ENCODE peak calls at places on chromosomes 5 and 9, in five cellular contexts. G, W, D, I and A are unnamed samples. For H3K27me3, the result is how much of the 10 kb centered on the place peaks cover.

GRCh38 chr5:40204157-40204556 is 475.6 kb upstream of the PTGER4 start:
- DNase-seq in G (no peak), W (no peak), D (no peak), I (no peak), A (no peak)

GRCh38 chr5:158174918-158175663 is 316.1 kb upstream of the CLINT1 start:
- DNase-seq in G (peak), W (peak), D (peak), I (no peak), A (peak)

GRCh38 chr5:178651046-178651810 is 24.4 kb upstream of the CLK4 start:
- DNase-seq in G (peak), W (peak), D (no peak), I (peak), A (peak)

GRCh38 chr9:115262477-115262876 is 144.5 kb upstream of the TNC start:
- DNase-seq in G (peak), W (peak), D (no peak), I (peak), A (peak)

GRCh38 chr9:107809859-107810492 is 320.4 kb upstream of the KLF4 start:
- DNase-seq in G (peak), W (peak), D (no peak), I (peak), A (no peak)

GRCh38 chr5:145294321-145294720 is 540.8 kb downstream of the PRELID2 start:
- DNase-seq in G (no peak), W (peak), D (no peak), I (no peak), A (peak)

GRCh38 chr9:2320126-2320525 is 301.5 kb upstream of the VLDLR start:
- DNase-seq in G (no peak), W (no peak), D (no peak), I (no peak), A (no peak)

GRCh38 chr9:95383198-95383673 is 65.7 kb upstream of the FANCC start:
- DNase-seq in G (peak), W (peak), D (no peak), I (peak), A (peak)

GRCh38 chr5:112583166-112583565 is 154.5 kb upstream of the APC start:
- DNase-seq in G (no peak), W (no peak), D (no peak), I (no peak), A (no peak)

GRCh38 chr9:36163049-36163839 is 5.9 kb upstream of the CCIN start:
- DNase-seq in G (peak), W (no peak), D (peak), I (no peak), A (peak)

GRCh38 chr9:130927995-130928900 is 10.8 kb downstream of the FIBCD1 start:
- DNase-seq in G (peak), W (peak), D (no peak), I (peak), A (peak)

GRCh38 chr9:136326061-136326776 is 1.1 kb upstream of the GPSM1 start:
- DNase-seq in G (peak), W (no peak), D (peak), I (no peak), A (peak)

GRCh38 chr5:109412981-109413402 is 3.2 kb upstream of the PJA2 start:
- DNase-seq in G (peak), W (no peak), D (no peak), I (no peak), A (no peak)

GRCh38 chr5:102921341-102922047 is 166.4 kb downstream of the PAM start:
- DNase-seq in G (no peak), W (no peak), D (no peak), I (no peak), A (peak)

DNA sequence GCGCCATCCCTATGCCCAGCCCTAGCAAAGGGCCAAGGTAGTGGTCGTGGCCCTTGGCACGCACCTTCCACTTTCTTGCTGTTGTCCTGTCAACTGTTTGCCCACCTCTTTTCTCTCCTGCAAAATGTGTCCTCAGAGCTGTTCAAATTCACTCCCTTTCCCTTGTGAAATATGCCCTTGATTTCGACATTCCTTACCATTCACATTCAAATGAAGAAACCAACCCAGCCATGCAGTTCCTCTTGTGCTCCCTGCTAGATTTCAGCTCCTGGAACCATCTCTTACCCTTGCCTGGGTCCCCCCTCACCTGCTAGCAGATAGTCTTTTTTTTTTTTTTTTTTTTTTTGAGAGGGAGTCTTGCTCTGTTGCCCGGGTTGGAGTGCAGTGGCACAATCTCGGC is 19.6 kb upstream of the HRH2 start:
- DNase-seq in G (no peak), W (no peak), D (peak), I (no peak), A (no peak)
- H3K27me3 ChIP-seq in G (under half), W (under half), D (under half), I (under half), A (under half)

GRCh38 chr9:135303280-135303647 is 176.3 kb upstream of the PPP1R26 start:
- DNase-seq in G (no peak), W (no peak), D (no peak), I (no peak), A (no peak)

GRCh38 chr9:135303865-135304499 is 175.6 kb upstream of the PPP1R26 start:
- DNase-seq in G (no peak), W (no peak), D (no peak), I (no peak), A (no peak)

GRCh38 chr9:135300346-135301141 is 179.0 kb upstream of the PPP1R26 start:
- DNase-seq in G (no peak), W (no peak), D (no peak), I (no peak), A (no peak)

GRCh38 chr9:135301271-135302263 is 178.0 kb upstream of the PPP1R26 start:
- DNase-seq in G (no peak), W (no peak), D (no peak), I (no peak), A (no peak)

DNA sequence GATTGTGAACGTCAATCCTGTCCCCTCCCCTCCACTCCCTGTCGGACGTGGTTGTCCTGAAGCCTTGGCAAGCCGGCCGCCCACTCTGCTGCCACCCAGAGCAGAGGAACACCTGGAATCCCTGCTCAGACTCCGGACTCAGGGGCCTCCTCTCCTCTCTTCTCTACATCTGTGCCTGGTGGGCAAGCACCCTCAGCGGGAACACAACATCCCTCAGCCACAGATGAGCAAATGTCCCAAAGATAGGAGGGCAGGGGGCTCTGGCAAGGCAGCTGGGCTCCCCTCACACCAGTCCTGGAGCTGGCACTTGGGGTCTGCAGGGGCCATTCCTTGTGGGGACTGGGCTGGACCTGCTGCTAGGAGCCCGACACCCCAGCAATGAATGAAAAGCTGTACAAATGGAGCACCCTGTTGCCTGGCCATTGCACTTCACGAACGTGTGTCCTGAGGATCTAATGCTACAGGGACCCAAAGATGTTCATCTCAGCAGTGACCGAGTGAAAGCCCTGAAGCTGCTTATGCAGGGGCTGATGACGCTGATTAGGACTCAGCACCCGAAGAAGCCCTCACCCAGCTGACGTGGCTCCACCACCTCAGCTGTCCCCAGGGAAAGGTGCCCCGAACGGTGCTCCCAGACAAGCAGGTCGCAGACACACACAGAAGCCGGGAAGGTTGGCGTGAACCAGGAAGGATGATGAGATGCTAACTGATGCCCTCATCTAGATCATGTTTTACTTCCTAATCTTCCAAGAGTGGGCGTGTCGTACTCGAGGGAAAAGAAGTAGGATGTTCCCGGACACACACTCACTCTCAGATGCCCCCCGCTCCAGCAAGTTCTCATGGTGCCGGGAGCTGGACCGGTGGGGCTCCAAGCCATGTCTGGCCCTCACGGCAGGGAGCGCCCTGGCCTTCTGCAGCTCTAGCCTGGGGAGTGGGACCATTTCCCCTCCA is 177.0 kb upstream of the PPP1R26 start:
- DNase-seq in G (no peak), W (no peak), D (no peak), I (no peak), A (no peak)
- H3K27me3 ChIP-seq in G (under half), W (under half), D (under half), I (under half), A (half or more)

DNA sequence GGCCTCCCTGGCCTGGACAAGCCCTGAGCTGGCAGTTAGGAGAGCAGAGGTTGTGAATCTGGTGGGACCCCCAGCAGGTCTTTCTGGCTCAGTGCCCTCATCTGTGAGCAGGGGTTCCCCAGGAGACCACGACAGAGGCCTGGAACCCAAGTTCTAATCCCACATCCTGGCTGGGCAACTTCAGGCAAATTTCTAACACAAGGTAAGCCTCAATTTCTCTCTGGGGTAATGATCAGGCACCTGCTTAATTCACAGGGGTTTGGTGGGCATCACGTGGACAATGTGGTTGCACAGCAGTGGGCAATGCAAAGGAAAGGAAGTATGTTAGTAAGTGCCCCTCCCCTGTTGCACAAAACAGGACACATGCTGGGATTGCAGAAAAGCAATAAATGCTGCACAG is 1.9 kb upstream of the KCNIP1 start:
- DNase-seq in G (no peak), W (no peak), D (no peak), I (no peak), A (no peak)
- H3K27me3 ChIP-seq in G (under half), W (under half), D (under half), I (under half), A (half or more)

GRCh38 chr5:136077046-136077445 is 48.3 kb downstream of the TGFBI start:
- DNase-seq in G (no peak), W (no peak), D (no peak), I (no peak), A (no peak)
- H3K27me3 ChIP-seq in G (under half), W (under half), D (under half), I (under half), A (under half)

DNA sequence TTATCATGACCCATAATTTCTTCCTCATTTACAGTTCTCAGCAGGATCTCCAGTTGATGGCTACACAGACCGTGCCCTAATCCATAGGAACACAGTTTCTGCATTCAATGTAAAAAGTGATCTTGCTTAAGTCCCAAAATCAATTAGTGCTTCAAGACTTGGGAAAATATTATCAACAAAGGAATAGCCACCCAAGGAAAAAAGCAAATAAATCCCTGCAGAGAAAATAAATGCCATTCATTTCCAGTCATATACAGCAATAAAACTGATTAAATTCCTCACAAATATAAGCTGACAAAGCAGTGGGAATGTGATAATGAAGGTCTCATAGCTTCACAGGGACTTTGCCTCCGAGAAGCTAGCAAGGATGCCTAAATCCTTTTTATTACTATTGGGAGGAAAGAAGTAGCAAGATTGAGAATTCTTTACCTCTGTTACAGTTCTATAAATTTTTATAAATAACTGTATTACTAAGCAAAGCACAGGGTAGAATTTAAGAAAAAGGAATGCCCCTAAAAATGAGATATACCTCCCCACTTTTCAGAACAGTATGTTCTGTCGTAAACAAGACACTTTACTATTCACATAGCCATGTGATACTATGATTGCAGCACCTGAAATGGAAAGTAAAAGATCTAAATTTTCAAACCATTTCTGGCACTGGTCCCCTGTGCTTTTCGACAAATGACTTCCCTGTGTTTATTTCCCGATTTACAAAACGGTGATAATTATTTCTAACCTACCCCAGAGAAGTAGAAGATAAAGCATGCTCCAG is 59.8 kb downstream of the ARSB start:
- DNase-seq in G (no peak), W (no peak), D (no peak), I (no peak), A (no peak)
- H3K27me3 ChIP-seq in G (under half), W (under half), D (under half), I (under half), A (under half)

DNA sequence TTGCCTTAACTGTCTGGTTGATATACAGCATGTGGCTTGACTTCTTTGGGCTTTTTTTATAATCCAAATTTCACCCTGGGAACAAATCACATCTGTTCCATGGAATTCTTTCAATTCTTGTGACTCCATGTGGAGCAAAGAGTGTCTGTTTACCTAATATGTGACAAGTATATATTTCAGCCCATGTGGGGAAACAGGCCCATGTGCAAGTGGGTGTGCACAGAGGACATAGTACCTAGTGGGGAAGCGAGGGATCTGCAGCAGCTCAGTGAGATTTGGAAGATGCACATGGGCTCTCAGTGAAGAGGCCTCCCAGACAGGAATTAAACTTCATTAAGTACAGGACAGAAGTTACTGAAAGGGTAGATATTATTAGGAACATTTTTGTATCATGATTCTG is 181.0 kb downstream of the SLC12A2 start:
- DNase-seq in G (no peak), W (no peak), D (no peak), I (no peak), A (peak)
- H3K27me3 ChIP-seq in G (under half), W (under half), D (under half), I (under half), A (under half)